ENCODE peak calls at places on chromosomes 7 and 10, in five cellular contexts. N, A, X, H and K are unnamed samples.
A peak's percentile ranks its signal among the peaks of the same experiment; 100 is the strongest.

GRCh38 chr7:99562832-99563231 is 4.4 kb downstream of the ZNF655 start:
- DNase-seq in N (peak; percentile 99), A (no peak), X (peak; percentile 98), H (peak; percentile 100), K (peak; percentile 93)

GRCh38 chr7:77415822-77416620 is at the start of gene GSAP:
- DNase-seq in N (peak; percentile 30), A (peak; percentile 49), X (no peak), H (no peak), K (no peak)

GRCh38 chr7:15441915-15442314 is 119.9 kb downstream of the AGMO start:
- DNase-seq in N (no peak), A (no peak), X (no peak), H (no peak), K (no peak)

GRCh38 chr7:18177815-18178660 is 150.4 kb upstream of the PRPS1L1 start:
- DNase-seq in N (peak; percentile 38), A (no peak), X (peak; percentile 65), H (no peak), K (no peak)

GRCh38 chr10:10821926-10822325 is 195.7 kb upstream of the CELF2 start:
- DNase-seq in N (no peak), A (no peak), X (no peak), H (no peak), K (no peak)

GRCh38 chr7:474605-475424 is 44.8 kb downstream of the PDGFA start:
- DNase-seq in N (no peak), A (no peak), X (no peak), H (no peak), K (no peak)

GRCh38 chr10:35412900-35413491 is 76.7 kb downstream of the CCNY start:
- DNase-seq in N (peak; percentile 66), A (no peak), X (peak; percentile 55), H (peak; percentile 38), K (no peak)

GRCh38 chr7:105487559-105488218 is 34.4 kb downstream of the PUS7 start:
- DNase-seq in N (peak; percentile 91), A (peak; percentile 22), X (peak; percentile 87), H (peak; percentile 85), K (no peak)

GRCh38 chr10:127148933-127149220 is 47.5 kb downstream of the INSYN2A start:
- DNase-seq in N (peak; percentile 90), A (no peak), X (peak; percentile 62), H (peak; percentile 94), K (no peak)

GRCh38 chr10:18406136-18406535 is 245.3 kb downstream of the NSUN6 start:
- DNase-seq in N (no peak), A (no peak), X (no peak), H (no peak), K (no peak)

GRCh38 chr10:35425596-35425995 is 89.3 kb downstream of the CCNY start:
- DNase-seq in N (peak; percentile 41), A (no peak), X (no peak), H (peak; percentile 56), K (no peak)

GRCh38 chr10:15427836-15428414 is 56.8 kb upstream of the FAM171A1 start:
- DNase-seq in N (peak; percentile 70), A (no peak), X (peak; percentile 2), H (peak; percentile 66), K (peak; percentile 11)

GRCh38 chr10:116721991-116722392 is 20.4 kb downstream of the HSPA12A start:
- DNase-seq in N (no peak), A (no peak), X (peak; percentile 45), H (no peak), K (no peak)

GRCh38 chr10:66283064-66283463 is 642.8 kb upstream of the LRRTM3 start:
- DNase-seq in N (no peak), A (no peak), X (no peak), H (no peak), K (no peak)

GRCh38 chr10:130817046-130817624 is 494.4 kb downstream of the TCERG1L start:
- DNase-seq in N (no peak), A (no peak), X (no peak), H (no peak), K (no peak)

GRCh38 chr7:150503581-150503980 is 11.1 kb upstream of the GIMAP7 start:
- DNase-seq in N (no peak), A (no peak), X (no peak), H (no peak), K (no peak)

GRCh38 chr7:98163704-98164478 is 47.3 kb upstream of the BHLHA15 start:
- DNase-seq in N (peak; percentile 61), A (no peak), X (peak; percentile 33), H (no peak), K (peak; percentile 39)

GRCh38 chr7:18788026-18788425 is 292.5 kb downstream of the HDAC9 start:
- DNase-seq in N (no peak), A (no peak), X (no peak), H (no peak), K (peak; percentile 93)

GRCh38 chr10:89413398-89413912 is 913 bp upstream of the IFIT5 start:
- DNase-seq in N (no peak), A (no peak), X (no peak), H (no peak), K (no peak)
- H3K4me3 ChIP-seq in N (no peak overlapping the region), A (peak overlapping the region; percentile 77), X (no peak overlapping the region), H (peak overlapping the region; percentile 90), K (peak overlapping the region; percentile 86)

DNA sequence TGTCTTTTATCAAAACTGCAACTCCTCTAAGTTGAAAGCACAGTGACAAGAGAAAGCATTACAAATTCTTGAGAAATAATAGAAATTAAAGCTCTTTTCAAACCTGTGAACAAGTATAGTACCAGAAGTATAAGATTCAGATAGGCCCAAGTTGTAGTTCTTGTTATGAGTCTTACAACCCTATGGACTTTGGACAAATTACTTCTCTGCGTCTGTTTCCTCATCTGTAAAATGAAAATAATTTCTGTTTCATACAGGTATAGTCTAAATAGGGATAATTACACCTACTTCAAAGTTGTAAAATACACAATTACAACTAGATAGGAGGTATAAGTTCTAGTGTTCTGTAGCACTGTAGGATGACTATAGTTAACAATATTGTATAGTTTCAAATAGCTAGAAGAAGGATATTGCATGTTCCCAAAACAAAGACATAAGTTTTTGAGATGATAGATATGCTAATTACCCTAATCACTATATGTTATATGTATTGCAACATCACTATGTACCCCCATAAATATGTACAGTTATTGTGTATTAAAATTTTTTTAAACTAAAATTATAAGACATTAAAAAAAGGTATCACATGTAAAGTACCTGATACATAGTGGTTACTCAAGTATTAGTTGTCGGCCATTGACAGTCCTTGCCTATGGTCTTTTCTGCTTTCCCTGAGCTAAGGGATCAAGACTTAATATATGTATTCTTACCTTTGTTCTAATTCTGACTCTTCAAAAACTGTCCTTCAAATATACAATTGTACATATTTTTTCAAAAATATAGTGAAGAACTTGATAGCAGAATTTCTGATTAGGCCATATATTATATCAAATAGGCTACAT is 1.8 kb upstream of the WASL start:
- DNase-seq in N (no peak), A (no peak), X (no peak), H (no peak), K (no peak)
- H3K4me3 ChIP-seq in N (no peak overlapping the region), A (no peak overlapping the region), X (no peak overlapping the region), H (no peak overlapping the region), K (peak overlapping the region; percentile 77)

DNA sequence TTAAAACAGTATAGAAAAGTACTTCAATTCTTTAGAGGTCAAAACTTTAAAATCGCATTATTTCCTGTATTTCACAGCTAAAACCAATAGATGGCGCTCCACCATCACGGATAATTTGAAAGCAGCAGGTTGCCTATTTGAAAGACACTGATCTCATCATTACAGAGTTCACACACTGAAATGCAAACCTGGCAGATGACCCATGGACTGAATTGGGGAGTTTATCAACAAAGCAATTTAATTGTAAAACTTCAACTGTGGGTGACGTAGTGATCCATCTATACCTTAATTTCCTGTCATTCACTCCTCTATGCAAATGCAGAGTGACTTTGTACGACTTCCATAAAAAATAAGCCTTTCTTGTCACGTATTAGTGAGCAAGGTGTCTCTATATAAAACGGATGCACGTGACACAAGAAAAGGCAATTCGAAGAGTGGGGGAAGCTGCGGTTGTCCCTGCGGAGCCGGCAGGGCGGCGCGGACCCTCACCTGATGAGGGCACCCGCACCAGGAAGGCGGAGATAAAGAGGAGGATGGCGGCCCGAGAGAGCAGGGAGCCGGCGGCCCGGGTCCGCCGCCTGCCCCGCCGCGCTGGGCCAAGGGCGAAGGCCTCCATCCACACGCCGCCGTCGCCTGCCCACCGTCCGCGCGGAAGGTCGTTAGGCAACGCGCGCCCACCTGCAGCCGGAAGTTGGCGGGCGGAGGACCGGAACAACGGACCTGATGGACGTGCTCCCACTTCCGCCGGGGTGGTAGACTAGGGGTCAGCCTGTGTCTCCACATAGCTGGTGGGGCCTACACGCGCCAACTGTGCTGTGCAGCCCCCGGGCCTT is at the start of gene ZPBP:
- DNase-seq in N (peak; percentile 47), A (peak; percentile 73), X (peak; percentile 35), H (peak; percentile 34), K (peak; percentile 4)
- H3K4me3 ChIP-seq in N (peak within 1 kb of the TSS; percentile 11), A (peak within 1 kb of the TSS; percentile 59), X (peak within 1 kb of the TSS; percentile 3), H (no peak within 1 kb of the TSS), K (peak within 1 kb of the TSS; percentile 53)

DNA sequence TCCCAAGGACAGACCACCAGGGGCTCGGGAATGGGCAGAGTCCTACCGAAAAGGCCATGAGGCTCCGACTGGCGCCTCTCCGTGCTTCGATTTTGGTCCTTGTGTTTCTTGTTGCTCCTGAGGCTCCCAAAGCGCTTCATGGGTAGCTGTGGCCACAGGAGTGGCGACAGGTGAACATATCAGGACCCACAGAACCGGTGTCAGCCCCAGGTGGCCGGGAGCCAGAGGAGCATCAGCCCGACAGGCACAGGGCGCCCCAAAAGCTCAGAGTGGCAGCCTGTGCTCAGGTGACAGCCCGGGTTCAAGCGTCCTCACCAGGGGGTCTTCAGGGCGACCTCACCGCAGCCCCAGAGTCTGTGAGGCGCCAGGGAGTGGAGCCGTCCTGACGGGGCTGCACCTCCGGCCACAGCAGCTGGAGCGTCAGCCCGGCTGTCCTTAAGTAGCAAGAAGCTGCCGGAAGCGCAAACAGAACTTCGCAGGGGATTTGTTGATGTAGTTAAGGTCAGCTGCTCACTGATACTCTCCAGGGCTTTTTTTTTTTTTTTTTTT is 141.0 kb downstream of the PRKAG2 start:
- DNase-seq in N (no peak), A (no peak), X (no peak), H (no peak), K (no peak)
- H3K4me3 ChIP-seq in N (peak overlapping the region; percentile 33), A (no peak overlapping the region), X (peak overlapping the region; percentile 49), H (peak overlapping the region; percentile 16), K (peak overlapping the region; percentile 49)

DNA sequence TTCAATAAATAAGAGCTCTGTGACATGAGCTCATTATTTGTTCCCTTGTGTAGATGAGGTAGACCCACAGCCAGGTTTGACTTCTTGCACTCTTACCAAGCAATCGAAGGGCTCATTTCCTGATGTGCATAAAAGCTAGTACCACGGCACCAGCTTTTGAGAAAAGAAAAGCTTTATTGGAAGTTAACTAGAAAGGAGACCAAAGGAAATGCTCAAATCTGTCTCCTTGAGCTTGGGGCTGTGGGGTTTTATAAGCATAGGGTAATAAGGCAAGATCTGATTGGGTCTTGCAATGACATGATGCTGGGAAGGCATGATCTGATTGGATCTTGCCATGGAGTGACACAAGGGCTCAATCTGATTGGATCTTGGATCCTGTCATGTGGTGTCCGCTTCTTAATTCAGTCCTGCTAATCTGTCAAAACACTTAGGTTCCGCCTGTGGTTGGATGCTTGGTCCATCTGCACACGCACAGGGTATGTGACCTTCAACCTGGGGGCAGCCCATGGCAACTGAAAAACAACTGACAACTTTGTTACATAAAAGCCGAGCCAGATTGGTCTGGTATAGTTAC is 47.8 kb upstream of the FRMD4A start:
- DNase-seq in N (no peak), A (no peak), X (no peak), H (peak; percentile 11), K (no peak)
- H3K4me3 ChIP-seq in N (no peak overlapping the region), A (no peak overlapping the region), X (no peak overlapping the region), H (no peak overlapping the region), K (no peak overlapping the region)